ENCODE peak calls at places on chromosomes 3 and 15, in six cellular contexts. One of them, this sample, is unnamed.

GRCh38 chr3:42662037-42662812 is 8.7 kb downstream of the ZBTB47 start:
- DNase-seq in A549: no peak
- DNase-seq in upper lobe of left lung: no peak
- DNase-seq in esophagus squamous epithelium: no peak
- DNase-seq in mammary epithelial cell: no peak
- DNase-seq in upper lobe of right lung: no peak
- DNase-seq in this sample: no peak

GRCh38 chr3:147299656-147300055 is 106.7 kb downstream of the ZIC4 start:
- DNase-seq in esophagus squamous epithelium: no peak
- DNase-seq in upper lobe of left lung: no peak
- DNase-seq in upper lobe of right lung: no peak
- DNase-seq in A549: no peak
- DNase-seq in mammary epithelial cell: no peak
- DNase-seq in this sample: peak; percentile 65

GRCh38 chr3:126127452-126127851 is 43.5 kb upstream of the SLC41A3 start:
- DNase-seq in A549: no peak
- DNase-seq in esophagus squamous epithelium: no peak
- DNase-seq in upper lobe of left lung: peak; percentile 18
- DNase-seq in mammary epithelial cell: no peak
- DNase-seq in upper lobe of right lung: peak; percentile 33
- DNase-seq in this sample: no peak

GRCh38 chr15:90654233-90655124 is 62.7 kb upstream of the BLM start:
- DNase-seq in upper lobe of right lung: peak; percentile 47
- DNase-seq in A549: no peak
- DNase-seq in mammary epithelial cell: no peak
- DNase-seq in upper lobe of left lung: no peak
- DNase-seq in esophagus squamous epithelium: no peak
- DNase-seq in this sample: no peak

GRCh38 chr3:49792371-49793150 is 6.2 kb upstream of the IP6K1 start:
- DNase-seq in esophagus squamous epithelium: no peak
- DNase-seq in upper lobe of left lung: no peak
- DNase-seq in A549: no peak
- DNase-seq in upper lobe of right lung: peak; percentile 48
- DNase-seq in mammary epithelial cell: no peak
- DNase-seq in this sample: no peak

GRCh38 chr3:32640939-32641725 is 43.9 kb upstream of the CNOT10 start:
- DNase-seq in mammary epithelial cell: no peak
- DNase-seq in esophagus squamous epithelium: no peak
- DNase-seq in A549: no peak
- DNase-seq in upper lobe of right lung: no peak
- DNase-seq in upper lobe of left lung: peak; percentile 34
- DNase-seq in this sample: no peak

GRCh38 chr3:4493931-4494806 is 1.0 kb downstream of the ITPR1 start:
- DNase-seq in mammary epithelial cell: no peak
- DNase-seq in esophagus squamous epithelium: no peak
- DNase-seq in upper lobe of right lung: no peak
- DNase-seq in A549: peak; percentile 8
- DNase-seq in upper lobe of left lung: peak; percentile 39
- DNase-seq in this sample: no peak

GRCh38 chr15:97085806-97086205 is 755.3 kb downstream of the NR2F2 start:
- DNase-seq in A549: no peak
- DNase-seq in upper lobe of right lung: no peak
- DNase-seq in mammary epithelial cell: no peak
- DNase-seq in upper lobe of left lung: no peak
- DNase-seq in esophagus squamous epithelium: no peak
- DNase-seq in this sample: no peak

GRCh38 chr3:78969483-78969882 is 798.3 kb downstream of the ROBO1 start:
- DNase-seq in mammary epithelial cell: peak; percentile 90
- DNase-seq in A549: no peak
- DNase-seq in esophagus squamous epithelium: no peak
- DNase-seq in upper lobe of left lung: no peak
- DNase-seq in upper lobe of right lung: no peak
- DNase-seq in this sample: peak; percentile 58

GRCh38 chr3:113897373-113897777 is 50.4 kb upstream of the ZDHHC23 start:
- DNase-seq in upper lobe of right lung: no peak
- DNase-seq in upper lobe of left lung: no peak
- DNase-seq in mammary epithelial cell: peak; percentile 44
- DNase-seq in esophagus squamous epithelium: no peak
- DNase-seq in A549: no peak
- DNase-seq in this sample: no peak
- H3K27ac ChIP-seq in upper lobe of right lung: peak overlapping the region; percentile 58
- H3K27ac ChIP-seq in upper lobe of left lung: peak overlapping the region; percentile 61
- H3K27ac ChIP-seq in mammary epithelial cell: no peak overlapping the region
- H3K27ac ChIP-seq in esophagus squamous epithelium: peak overlapping the region; percentile 70
- H3K27ac ChIP-seq in A549: no peak overlapping the region
- H3K27ac ChIP-seq in this sample: no peak overlapping the region

GRCh38 chr3:38311941-38312340 is 29.8 kb downstream of the SLC22A14 start:
- DNase-seq in mammary epithelial cell: no peak
- DNase-seq in A549: no peak
- DNase-seq in esophagus squamous epithelium: no peak
- DNase-seq in upper lobe of right lung: no peak
- DNase-seq in upper lobe of left lung: no peak
- DNase-seq in this sample: no peak
- H3K4me3 ChIP-seq in mammary epithelial cell: no peak overlapping the region
- H3K4me3 ChIP-seq in A549: no peak overlapping the region
- H3K4me3 ChIP-seq in esophagus squamous epithelium: no peak overlapping the region
- H3K4me3 ChIP-seq in upper lobe of right lung: no peak overlapping the region
- H3K4me3 ChIP-seq in upper lobe of left lung: no peak overlapping the region
- H3K4me3 ChIP-seq in this sample: no peak overlapping the region

GRCh38 chr3:84959470-84960380 is 936 bp downstream of the CADM2 start:
- DNase-seq in esophagus squamous epithelium: no peak
- DNase-seq in upper lobe of right lung: no peak
- DNase-seq in upper lobe of left lung: no peak
- DNase-seq in A549: no peak
- DNase-seq in mammary epithelial cell: no peak
- DNase-seq in this sample: no peak

GRCh38 chr3:84961492-84962255 is 2.9 kb downstream of the CADM2 start:
- DNase-seq in esophagus squamous epithelium: no peak
- DNase-seq in upper lobe of left lung: no peak
- DNase-seq in mammary epithelial cell: no peak
- DNase-seq in upper lobe of right lung: no peak
- DNase-seq in A549: no peak
- DNase-seq in this sample: no peak

GRCh38 chr3:84960581-84960980 is 1.8 kb downstream of the CADM2 start:
- DNase-seq in esophagus squamous epithelium: no peak
- DNase-seq in upper lobe of left lung: no peak
- DNase-seq in mammary epithelial cell: no peak
- DNase-seq in A549: no peak
- DNase-seq in upper lobe of right lung: no peak
- DNase-seq in this sample: no peak

GRCh38 chr3:84960994-84961393 is 2.2 kb downstream of the CADM2 start:
- DNase-seq in upper lobe of right lung: no peak
- DNase-seq in mammary epithelial cell: no peak
- DNase-seq in A549: no peak
- DNase-seq in upper lobe of left lung: no peak
- DNase-seq in esophagus squamous epithelium: no peak
- DNase-seq in this sample: no peak

DNA sequence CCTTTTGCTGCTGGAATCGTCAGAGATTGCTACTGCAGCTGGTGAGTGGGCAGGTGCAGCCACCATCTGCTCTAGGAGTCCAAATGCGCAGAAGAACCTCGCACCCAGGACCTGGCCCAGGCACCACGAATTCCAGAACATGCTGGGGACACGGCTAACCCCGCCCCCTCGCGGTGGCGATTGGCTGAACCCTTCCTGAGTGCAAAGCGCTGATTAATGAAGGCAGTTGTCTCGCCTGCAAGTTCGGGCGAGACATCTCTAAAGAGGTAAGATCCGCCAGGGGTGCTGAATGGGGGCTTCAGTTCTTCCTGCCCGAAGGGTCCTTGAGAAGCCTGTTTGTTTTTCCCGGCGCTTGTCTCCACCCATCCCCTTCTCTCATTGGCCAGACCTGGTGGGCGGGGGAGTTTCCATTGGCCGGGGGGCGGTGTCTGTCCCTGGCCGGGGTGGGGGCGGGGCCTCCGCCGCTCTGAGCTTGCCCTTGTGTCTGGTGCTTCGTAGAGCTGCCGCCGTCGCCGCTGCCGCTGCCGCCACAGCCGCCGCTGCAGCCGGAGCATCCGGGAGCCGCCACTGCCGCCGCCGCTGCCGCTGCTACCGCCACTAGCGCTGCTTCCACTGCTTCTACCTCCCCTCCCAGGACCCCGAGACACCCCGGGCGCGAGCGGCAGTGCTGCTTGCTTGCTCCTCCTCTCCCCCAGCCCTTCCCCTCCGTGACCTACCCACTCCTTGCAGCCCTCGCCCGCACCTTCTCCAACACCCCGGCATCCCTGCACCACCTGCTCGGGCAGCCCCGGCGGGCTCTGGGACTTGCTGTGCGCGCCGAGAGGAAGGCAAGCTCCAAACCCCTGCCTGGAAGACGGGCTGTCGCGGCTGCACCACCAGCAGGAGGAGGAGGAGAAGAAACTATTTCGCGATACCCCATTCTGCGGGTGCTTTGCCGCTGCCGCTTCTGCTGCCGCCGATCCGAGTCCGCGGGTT is at the start of gene CADM2:
- DNase-seq in esophagus squamous epithelium: peak; percentile 10
- DNase-seq in mammary epithelial cell: peak; percentile 75
- DNase-seq in upper lobe of left lung: peak; percentile 86
- DNase-seq in A549: peak; percentile 87
- DNase-seq in upper lobe of right lung: peak; percentile 93
- DNase-seq in this sample: peak; percentile 84
- TF ChIP-seq CTCF in esophagus squamous epithelium: peak; percentile 22
- TF ChIP-seq CTCF in mammary epithelial cell: peak; percentile 22
- TF ChIP-seq CTCF in upper lobe of left lung: no peak
- TF ChIP-seq CTCF in A549: no peak
- TF ChIP-seq CTCF in upper lobe of right lung: no peak
- TF ChIP-seq CTCF in this sample: peak; percentile 44

DNA sequence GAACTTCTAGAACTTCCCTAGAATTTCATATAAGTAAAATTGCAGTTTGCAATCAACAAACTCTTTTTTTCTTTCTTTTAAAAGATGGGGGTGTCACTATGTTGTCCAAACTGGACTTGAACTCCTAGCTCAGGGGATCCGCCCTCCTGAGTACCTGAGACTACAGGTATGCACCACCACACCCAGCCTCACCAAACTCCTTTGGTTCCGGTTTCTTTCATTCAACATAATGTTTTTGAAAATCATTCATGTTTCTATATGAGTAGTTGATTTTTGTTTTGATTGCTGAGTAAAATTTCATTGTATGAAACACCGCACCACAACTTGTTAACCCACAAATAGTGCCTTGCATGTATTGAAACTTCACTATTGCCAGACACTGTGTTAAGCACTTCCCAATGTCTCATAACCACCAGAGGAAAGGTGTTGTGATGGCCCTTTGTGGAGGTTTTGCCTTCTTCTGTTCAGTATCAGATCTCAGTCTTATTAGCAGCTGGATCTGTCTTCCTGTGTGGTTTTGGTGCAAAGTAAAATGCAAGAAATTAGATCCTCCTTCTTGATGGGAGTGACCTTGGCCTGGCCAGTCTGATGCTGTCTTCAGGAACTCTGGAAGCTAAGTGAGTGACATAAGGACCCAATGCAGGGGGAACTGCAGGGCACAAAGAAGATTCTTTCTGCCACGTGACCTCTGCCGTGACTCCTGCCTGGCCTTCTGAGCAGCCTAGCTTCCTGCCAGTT is 78.8 kb upstream of the UBE2E1 start:
- DNase-seq in upper lobe of left lung: no peak
- DNase-seq in A549: no peak
- DNase-seq in esophagus squamous epithelium: no peak
- DNase-seq in mammary epithelial cell: no peak
- DNase-seq in upper lobe of right lung: no peak
- DNase-seq in this sample: no peak
- H3K27ac ChIP-seq in upper lobe of left lung: no peak overlapping the region
- H3K27ac ChIP-seq in A549: no peak overlapping the region
- H3K27ac ChIP-seq in esophagus squamous epithelium: no peak overlapping the region
- H3K27ac ChIP-seq in mammary epithelial cell: no peak overlapping the region
- H3K27ac ChIP-seq in upper lobe of right lung: no peak overlapping the region
- H3K27ac ChIP-seq in this sample: no peak overlapping the region

DNA sequence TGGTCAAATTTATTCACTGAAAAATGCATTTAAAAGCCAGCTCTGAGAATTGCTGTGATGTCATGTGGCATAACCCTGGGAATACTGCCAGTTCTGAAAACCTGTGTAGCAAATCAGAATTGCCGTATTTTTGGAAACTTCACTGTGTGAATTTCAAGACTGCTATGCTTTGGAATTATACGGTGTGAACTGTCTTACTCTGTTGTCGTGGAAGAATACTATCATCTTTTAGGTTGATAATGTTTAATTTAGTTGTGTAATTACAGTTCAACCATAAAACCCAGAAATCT is 268.7 kb downstream of the PTPRG start:
- DNase-seq in mammary epithelial cell: no peak
- DNase-seq in upper lobe of left lung: no peak
- DNase-seq in esophagus squamous epithelium: no peak
- DNase-seq in upper lobe of right lung: no peak
- DNase-seq in A549: no peak
- DNase-seq in this sample: no peak
- H3K4me3 ChIP-seq in mammary epithelial cell: no peak overlapping the region
- H3K4me3 ChIP-seq in upper lobe of left lung: no peak overlapping the region
- H3K4me3 ChIP-seq in esophagus squamous epithelium: no peak overlapping the region
- H3K4me3 ChIP-seq in upper lobe of right lung: no peak overlapping the region
- H3K4me3 ChIP-seq in A549: no peak overlapping the region
- H3K4me3 ChIP-seq in this sample: no peak overlapping the region

GRCh38 chr3:15527031-15527459 is 5.5 kb upstream of the COLQ start:
- DNase-seq in upper lobe of left lung: no peak
- DNase-seq in mammary epithelial cell: no peak
- DNase-seq in A549: no peak
- DNase-seq in upper lobe of right lung: no peak
- DNase-seq in esophagus squamous epithelium: no peak
- DNase-seq in this sample: no peak
- TF ChIP-seq CTCF in upper lobe of left lung: no peak
- TF ChIP-seq CTCF in mammary epithelial cell: no peak
- TF ChIP-seq CTCF in A549: no peak
- TF ChIP-seq CTCF in upper lobe of right lung: no peak
- TF ChIP-seq CTCF in esophagus squamous epithelium: no peak
- TF ChIP-seq CTCF in this sample: peak; percentile 56

GRCh38 chr15:33068531-33068990 is 126.0 kb downstream of the FMN1 start:
- DNase-seq in mammary epithelial cell: peak; percentile 86
- DNase-seq in upper lobe of left lung: peak; percentile 93
- DNase-seq in esophagus squamous epithelium: no peak
- DNase-seq in upper lobe of right lung: peak; percentile 84
- DNase-seq in A549: peak; percentile 81
- DNase-seq in this sample: no peak
- H3K27ac ChIP-seq in mammary epithelial cell: peak overlapping the region; percentile 84
- H3K27ac ChIP-seq in upper lobe of left lung: peak overlapping the region; percentile 78
- H3K27ac ChIP-seq in esophagus squamous epithelium: peak overlapping the region; percentile 86
- H3K27ac ChIP-seq in upper lobe of right lung: peak overlapping the region; percentile 79
- H3K27ac ChIP-seq in A549: peak overlapping the region; percentile 66
- H3K27ac ChIP-seq in this sample: peak overlapping the region; percentile 70

GRCh38 chr3:197205265-197205664 is 93.1 kb downstream of the DLG1 start:
- DNase-seq in A549: no peak
- DNase-seq in upper lobe of left lung: no peak
- DNase-seq in esophagus squamous epithelium: no peak
- DNase-seq in upper lobe of right lung: no peak
- DNase-seq in mammary epithelial cell: no peak
- DNase-seq in this sample: no peak
- H3K4me3 ChIP-seq in A549: no peak overlapping the region
- H3K4me3 ChIP-seq in upper lobe of left lung: no peak overlapping the region
- H3K4me3 ChIP-seq in esophagus squamous epithelium: no peak overlapping the region
- H3K4me3 ChIP-seq in upper lobe of right lung: no peak overlapping the region
- H3K4me3 ChIP-seq in mammary epithelial cell: no peak overlapping the region
- H3K4me3 ChIP-seq in this sample: no peak overlapping the region

GRCh38 chr15:95826831-95827230 is 503.7 kb upstream of the NR2F2 start:
- DNase-seq in upper lobe of left lung: no peak
- DNase-seq in esophagus squamous epithelium: no peak
- DNase-seq in upper lobe of right lung: no peak
- DNase-seq in A549: no peak
- DNase-seq in mammary epithelial cell: peak; percentile 26
- DNase-seq in this sample: no peak
- TF ChIP-seq CTCF in upper lobe of left lung: no peak
- TF ChIP-seq CTCF in esophagus squamous epithelium: peak; percentile 14
- TF ChIP-seq CTCF in upper lobe of right lung: no peak
- TF ChIP-seq CTCF in A549: no peak
- TF ChIP-seq CTCF in mammary epithelial cell: peak; percentile 64
- TF ChIP-seq CTCF in this sample: peak; percentile 44